ENCODE peak calls at places on chromosomes 12 and 14, in eight cellular contexts. One of them, this sample, is unnamed.

GRCh38 chr14:69504775-69505174 is 20.2 kb downstream of the PLEKHD1 start:
- DNase-seq in lower lobe of right lung: no peak
- DNase-seq in WERI-Rb-1: no peak
- DNase-seq in mesenteric fat pad: no peak
- DNase-seq in NCI-H524 treated with DMSO at 0.1 percent for 48 hours: no peak
- DNase-seq in GM20000: no peak
- DNase-seq in sciatic nerve: no peak
- DNase-seq in stimulated activated effector memory CD8-positive, alpha-beta T cell treated with anti-CD3 and anti-CD28 coated beads, Interleukin-12 subunit alpha, Interleukin-12 subunit beta, amount 100 ng/mL, for 72 hours: no peak
- DNase-seq in this sample: no peak

GRCh38 chr14:99047436-99048110 is 224.4 kb downstream of the BCL11B start:
- DNase-seq in lower lobe of right lung: no peak
- DNase-seq in WERI-Rb-1: no peak
- DNase-seq in mesenteric fat pad: peak
- DNase-seq in NCI-H524 treated with DMSO at 0.1 percent for 48 hours: no peak
- DNase-seq in GM20000: no peak
- DNase-seq in sciatic nerve: peak
- DNase-seq in stimulated activated effector memory CD8-positive, alpha-beta T cell treated with anti-CD3 and anti-CD28 coated beads, Interleukin-12 subunit alpha, Interleukin-12 subunit beta, amount 100 ng/mL, for 72 hours: no peak
- DNase-seq in this sample: no peak

GRCh38 chr12:116065561-116065960 is 211.9 kb downstream of the MED13L start:
- DNase-seq in lower lobe of right lung: no peak
- DNase-seq in WERI-Rb-1: no peak
- DNase-seq in mesenteric fat pad: no peak
- DNase-seq in NCI-H524 treated with DMSO at 0.1 percent for 48 hours: no peak
- DNase-seq in GM20000: no peak
- DNase-seq in sciatic nerve: no peak
- DNase-seq in stimulated activated effector memory CD8-positive, alpha-beta T cell treated with anti-CD3 and anti-CD28 coated beads, Interleukin-12 subunit alpha, Interleukin-12 subunit beta, amount 100 ng/mL, for 72 hours: no peak
- DNase-seq in this sample: no peak

GRCh38 chr12:86727151-86727550 is 471.0 kb upstream of the MGAT4C start:
- DNase-seq in lower lobe of right lung: no peak
- DNase-seq in WERI-Rb-1: no peak
- DNase-seq in mesenteric fat pad: no peak
- DNase-seq in NCI-H524 treated with DMSO at 0.1 percent for 48 hours: no peak
- DNase-seq in GM20000: no peak
- DNase-seq in sciatic nerve: no peak
- DNase-seq in stimulated activated effector memory CD8-positive, alpha-beta T cell treated with anti-CD3 and anti-CD28 coated beads, Interleukin-12 subunit alpha, Interleukin-12 subunit beta, amount 100 ng/mL, for 72 hours: no peak
- DNase-seq in this sample: no peak

GRCh38 chr12:117778656-117779055 is 190.1 kb downstream of the KSR2 start:
- DNase-seq in lower lobe of right lung: no peak
- DNase-seq in WERI-Rb-1: no peak
- DNase-seq in mesenteric fat pad: no peak
- DNase-seq in NCI-H524 treated with DMSO at 0.1 percent for 48 hours: no peak
- DNase-seq in GM20000: no peak
- DNase-seq in sciatic nerve: no peak
- DNase-seq in stimulated activated effector memory CD8-positive, alpha-beta T cell treated with anti-CD3 and anti-CD28 coated beads, Interleukin-12 subunit alpha, Interleukin-12 subunit beta, amount 100 ng/mL, for 72 hours: no peak
- DNase-seq in this sample: no peak

GRCh38 chr14:61102549-61103466 is 121.8 kb downstream of the SLC38A6 start:
- DNase-seq in lower lobe of right lung: no peak
- DNase-seq in WERI-Rb-1: no peak
- DNase-seq in mesenteric fat pad: no peak
- DNase-seq in NCI-H524 treated with DMSO at 0.1 percent for 48 hours: no peak
- DNase-seq in GM20000: no peak
- DNase-seq in sciatic nerve: no peak
- DNase-seq in stimulated activated effector memory CD8-positive, alpha-beta T cell treated with anti-CD3 and anti-CD28 coated beads, Interleukin-12 subunit alpha, Interleukin-12 subunit beta, amount 100 ng/mL, for 72 hours: no peak
- DNase-seq in this sample: no peak

GRCh38 chr12:80643961-80644360 is 63.5 kb upstream of the MYF6 start:
- DNase-seq in lower lobe of right lung: no peak
- DNase-seq in WERI-Rb-1: no peak
- DNase-seq in mesenteric fat pad: no peak
- DNase-seq in NCI-H524 treated with DMSO at 0.1 percent for 48 hours: no peak
- DNase-seq in GM20000: no peak
- DNase-seq in sciatic nerve: no peak
- DNase-seq in stimulated activated effector memory CD8-positive, alpha-beta T cell treated with anti-CD3 and anti-CD28 coated beads, Interleukin-12 subunit alpha, Interleukin-12 subunit beta, amount 100 ng/mL, for 72 hours: no peak
- DNase-seq in this sample: no peak

GRCh38 chr14:95250126-95250824 is 69.4 kb downstream of the CLMN start:
- DNase-seq in lower lobe of right lung: no peak
- DNase-seq in WERI-Rb-1: no peak
- DNase-seq in mesenteric fat pad: no peak
- DNase-seq in NCI-H524 treated with DMSO at 0.1 percent for 48 hours: no peak
- DNase-seq in GM20000: no peak
- DNase-seq in sciatic nerve: no peak
- DNase-seq in stimulated activated effector memory CD8-positive, alpha-beta T cell treated with anti-CD3 and anti-CD28 coated beads, Interleukin-12 subunit alpha, Interleukin-12 subunit beta, amount 100 ng/mL, for 72 hours: no peak
- DNase-seq in this sample: no peak

GRCh38 chr12:64124511-64125197 is 97.4 kb downstream of the KICS2 start:
- DNase-seq in lower lobe of right lung: no peak
- DNase-seq in WERI-Rb-1: no peak
- DNase-seq in mesenteric fat pad: no peak
- DNase-seq in NCI-H524 treated with DMSO at 0.1 percent for 48 hours: no peak
- DNase-seq in GM20000: no peak
- DNase-seq in sciatic nerve: no peak
- DNase-seq in stimulated activated effector memory CD8-positive, alpha-beta T cell treated with anti-CD3 and anti-CD28 coated beads, Interleukin-12 subunit alpha, Interleukin-12 subunit beta, amount 100 ng/mL, for 72 hours: no peak
- DNase-seq in this sample: no peak

GRCh38 chr12:130832561-130833209 is 6.4 kb downstream of the STX2 start:
- DNase-seq in lower lobe of right lung: no peak
- DNase-seq in WERI-Rb-1: peak
- DNase-seq in mesenteric fat pad: no peak
- DNase-seq in NCI-H524 treated with DMSO at 0.1 percent for 48 hours: no peak
- DNase-seq in GM20000: no peak
- DNase-seq in sciatic nerve: no peak
- DNase-seq in stimulated activated effector memory CD8-positive, alpha-beta T cell treated with anti-CD3 and anti-CD28 coated beads, Interleukin-12 subunit alpha, Interleukin-12 subunit beta, amount 100 ng/mL, for 72 hours: no peak
- DNase-seq in this sample: no peak

GRCh38 chr14:93219103-93219726 is 12.2 kb downstream of the UBR7 start:
- DNase-seq in lower lobe of right lung: no peak
- DNase-seq in WERI-Rb-1: peak
- DNase-seq in mesenteric fat pad: no peak
- DNase-seq in NCI-H524 treated with DMSO at 0.1 percent for 48 hours: peak
- DNase-seq in GM20000: peak
- DNase-seq in sciatic nerve: no peak
- DNase-seq in stimulated activated effector memory CD8-positive, alpha-beta T cell treated with anti-CD3 and anti-CD28 coated beads, Interleukin-12 subunit alpha, Interleukin-12 subunit beta, amount 100 ng/mL, for 72 hours: no peak
- DNase-seq in this sample: no peak

GRCh38 chr14:31937730-31938346 is 139.3 kb upstream of the ARHGAP5 start:
- DNase-seq in lower lobe of right lung: no peak
- DNase-seq in WERI-Rb-1: no peak
- DNase-seq in mesenteric fat pad: no peak
- DNase-seq in NCI-H524 treated with DMSO at 0.1 percent for 48 hours: no peak
- DNase-seq in GM20000: peak
- DNase-seq in sciatic nerve: peak
- DNase-seq in stimulated activated effector memory CD8-positive, alpha-beta T cell treated with anti-CD3 and anti-CD28 coated beads, Interleukin-12 subunit alpha, Interleukin-12 subunit beta, amount 100 ng/mL, for 72 hours: peak
- DNase-seq in this sample: no peak

GRCh38 chr12:105451211-105451610 is 120.7 kb downstream of the C12orf75 start:
- DNase-seq in lower lobe of right lung: no peak
- DNase-seq in WERI-Rb-1: no peak
- DNase-seq in mesenteric fat pad: no peak
- DNase-seq in NCI-H524 treated with DMSO at 0.1 percent for 48 hours: no peak
- DNase-seq in GM20000: no peak
- DNase-seq in sciatic nerve: no peak
- DNase-seq in stimulated activated effector memory CD8-positive, alpha-beta T cell treated with anti-CD3 and anti-CD28 coated beads, Interleukin-12 subunit alpha, Interleukin-12 subunit beta, amount 100 ng/mL, for 72 hours: no peak
- DNase-seq in this sample: no peak

GRCh38 chr12:2179953-2180736 is 127.4 kb downstream of the CACNA1C start:
- DNase-seq in lower lobe of right lung: no peak
- DNase-seq in WERI-Rb-1: no peak
- DNase-seq in mesenteric fat pad: peak
- DNase-seq in NCI-H524 treated with DMSO at 0.1 percent for 48 hours: no peak
- DNase-seq in GM20000: no peak
- DNase-seq in sciatic nerve: no peak
- DNase-seq in stimulated activated effector memory CD8-positive, alpha-beta T cell treated with anti-CD3 and anti-CD28 coated beads, Interleukin-12 subunit alpha, Interleukin-12 subunit beta, amount 100 ng/mL, for 72 hours: no peak
- DNase-seq in this sample: no peak

GRCh38 chr14:73467800-73468199 is 9.5 kb upstream of the NUMB start:
- DNase-seq in lower lobe of right lung: no peak
- DNase-seq in WERI-Rb-1: no peak
- DNase-seq in mesenteric fat pad: no peak
- DNase-seq in NCI-H524 treated with DMSO at 0.1 percent for 48 hours: no peak
- DNase-seq in GM20000: peak
- DNase-seq in sciatic nerve: no peak
- DNase-seq in stimulated activated effector memory CD8-positive, alpha-beta T cell treated with anti-CD3 and anti-CD28 coated beads, Interleukin-12 subunit alpha, Interleukin-12 subunit beta, amount 100 ng/mL, for 72 hours: peak
- DNase-seq in this sample: no peak

GRCh38 chr12:47813491-47814196 is 6.1 kb downstream of the HDAC7 start:
- DNase-seq in lower lobe of right lung: no peak
- DNase-seq in WERI-Rb-1: no peak
- DNase-seq in mesenteric fat pad: no peak
- DNase-seq in NCI-H524 treated with DMSO at 0.1 percent for 48 hours: no peak
- DNase-seq in GM20000: peak
- DNase-seq in sciatic nerve: no peak
- DNase-seq in stimulated activated effector memory CD8-positive, alpha-beta T cell treated with anti-CD3 and anti-CD28 coated beads, Interleukin-12 subunit alpha, Interleukin-12 subunit beta, amount 100 ng/mL, for 72 hours: peak
- DNase-seq in this sample: no peak

GRCh38 chr14:72618424-72618823 is 275.5 kb downstream of the DPF3 start:
- DNase-seq in lower lobe of right lung: no peak
- DNase-seq in WERI-Rb-1: no peak
- DNase-seq in mesenteric fat pad: no peak
- DNase-seq in NCI-H524 treated with DMSO at 0.1 percent for 48 hours: no peak
- DNase-seq in GM20000: no peak
- DNase-seq in sciatic nerve: no peak
- DNase-seq in stimulated activated effector memory CD8-positive, alpha-beta T cell treated with anti-CD3 and anti-CD28 coated beads, Interleukin-12 subunit alpha, Interleukin-12 subunit beta, amount 100 ng/mL, for 72 hours: no peak
- DNase-seq in this sample: no peak

GRCh38 chr12:77847060-77847541 is 16.4 kb downstream of the NAV3 start:
- DNase-seq in lower lobe of right lung: no peak
- DNase-seq in WERI-Rb-1: no peak
- DNase-seq in mesenteric fat pad: no peak
- DNase-seq in NCI-H524 treated with DMSO at 0.1 percent for 48 hours: no peak
- DNase-seq in GM20000: peak
- DNase-seq in sciatic nerve: no peak
- DNase-seq in stimulated activated effector memory CD8-positive, alpha-beta T cell treated with anti-CD3 and anti-CD28 coated beads, Interleukin-12 subunit alpha, Interleukin-12 subunit beta, amount 100 ng/mL, for 72 hours: no peak
- DNase-seq in this sample: no peak

GRCh38 chr14:95645016-95645996 is 40.9 kb upstream of the TCL1B start:
- DNase-seq in lower lobe of right lung: no peak
- DNase-seq in WERI-Rb-1: no peak
- DNase-seq in mesenteric fat pad: no peak
- DNase-seq in NCI-H524 treated with DMSO at 0.1 percent for 48 hours: no peak
- DNase-seq in GM20000: no peak
- DNase-seq in sciatic nerve: no peak
- DNase-seq in stimulated activated effector memory CD8-positive, alpha-beta T cell treated with anti-CD3 and anti-CD28 coated beads, Interleukin-12 subunit alpha, Interleukin-12 subunit beta, amount 100 ng/mL, for 72 hours: no peak
- DNase-seq in this sample: no peak

GRCh38 chr14:21317433-21317832 is 37.5 kb downstream of the RPGRIP1 start:
- DNase-seq in lower lobe of right lung: no peak
- DNase-seq in WERI-Rb-1: no peak
- DNase-seq in mesenteric fat pad: no peak
- DNase-seq in NCI-H524 treated with DMSO at 0.1 percent for 48 hours: no peak
- DNase-seq in GM20000: peak
- DNase-seq in sciatic nerve: no peak
- DNase-seq in stimulated activated effector memory CD8-positive, alpha-beta T cell treated with anti-CD3 and anti-CD28 coated beads, Interleukin-12 subunit alpha, Interleukin-12 subunit beta, amount 100 ng/mL, for 72 hours: no peak
- DNase-seq in this sample: no peak

GRCh38 chr14:53772936-53773335 is 183.7 kb downstream of the BMP4 start:
- DNase-seq in lower lobe of right lung: no peak
- DNase-seq in WERI-Rb-1: no peak
- DNase-seq in mesenteric fat pad: no peak
- DNase-seq in NCI-H524 treated with DMSO at 0.1 percent for 48 hours: no peak
- DNase-seq in GM20000: no peak
- DNase-seq in sciatic nerve: no peak
- DNase-seq in stimulated activated effector memory CD8-positive, alpha-beta T cell treated with anti-CD3 and anti-CD28 coated beads, Interleukin-12 subunit alpha, Interleukin-12 subunit beta, amount 100 ng/mL, for 72 hours: no peak
- DNase-seq in this sample: no peak

GRCh38 chr12:7832059-7832696 is 40.5 kb downstream of the SLC2A14 start:
- DNase-seq in lower lobe of right lung: no peak
- DNase-seq in WERI-Rb-1: peak
- DNase-seq in mesenteric fat pad: peak
- DNase-seq in NCI-H524 treated with DMSO at 0.1 percent for 48 hours: no peak
- DNase-seq in GM20000: peak
- DNase-seq in sciatic nerve: no peak
- DNase-seq in stimulated activated effector memory CD8-positive, alpha-beta T cell treated with anti-CD3 and anti-CD28 coated beads, Interleukin-12 subunit alpha, Interleukin-12 subunit beta, amount 100 ng/mL, for 72 hours: no peak
- DNase-seq in this sample: no peak

GRCh38 chr12:52530905-52531304 is 10.7 kb upstream of the KRT5 start:
- DNase-seq in lower lobe of right lung: no peak
- DNase-seq in WERI-Rb-1: no peak
- DNase-seq in mesenteric fat pad: peak
- DNase-seq in NCI-H524 treated with DMSO at 0.1 percent for 48 hours: no peak
- DNase-seq in GM20000: no peak
- DNase-seq in sciatic nerve: no peak
- DNase-seq in stimulated activated effector memory CD8-positive, alpha-beta T cell treated with anti-CD3 and anti-CD28 coated beads, Interleukin-12 subunit alpha, Interleukin-12 subunit beta, amount 100 ng/mL, for 72 hours: no peak
- DNase-seq in this sample: no peak

GRCh38 chr12:131642101-131642540 is 68.8 kb upstream of the SFSWAP start:
- DNase-seq in lower lobe of right lung: no peak
- DNase-seq in WERI-Rb-1: peak
- DNase-seq in mesenteric fat pad: peak
- DNase-seq in NCI-H524 treated with DMSO at 0.1 percent for 48 hours: no peak
- DNase-seq in GM20000: no peak
- DNase-seq in sciatic nerve: no peak
- DNase-seq in stimulated activated effector memory CD8-positive, alpha-beta T cell treated with anti-CD3 and anti-CD28 coated beads, Interleukin-12 subunit alpha, Interleukin-12 subunit beta, amount 100 ng/mL, for 72 hours: no peak
- DNase-seq in this sample: no peak

GRCh38 chr14:55416866-55417265 is 5.2 kb upstream of the ATG14 start:
- DNase-seq in lower lobe of right lung: no peak
- DNase-seq in WERI-Rb-1: peak
- DNase-seq in mesenteric fat pad: no peak
- DNase-seq in NCI-H524 treated with DMSO at 0.1 percent for 48 hours: no peak
- DNase-seq in GM20000: no peak
- DNase-seq in sciatic nerve: no peak
- DNase-seq in stimulated activated effector memory CD8-positive, alpha-beta T cell treated with anti-CD3 and anti-CD28 coated beads, Interleukin-12 subunit alpha, Interleukin-12 subunit beta, amount 100 ng/mL, for 72 hours: no peak
- DNase-seq in this sample: no peak

GRCh38 chr14:101875726-101876268 is 88.6 kb upstream of the DYNC1H1 start:
- DNase-seq in lower lobe of right lung: no peak
- DNase-seq in WERI-Rb-1: no peak
- DNase-seq in mesenteric fat pad: no peak
- DNase-seq in NCI-H524 treated with DMSO at 0.1 percent for 48 hours: no peak
- DNase-seq in GM20000: no peak
- DNase-seq in sciatic nerve: no peak
- DNase-seq in stimulated activated effector memory CD8-positive, alpha-beta T cell treated with anti-CD3 and anti-CD28 coated beads, Interleukin-12 subunit alpha, Interleukin-12 subunit beta, amount 100 ng/mL, for 72 hours: no peak
- DNase-seq in this sample: no peak

GRCh38 chr14:69615471-69616407 is 4.3 kb downstream of the SUSD6 start:
- DNase-seq in lower lobe of right lung: no peak
- DNase-seq in WERI-Rb-1: no peak
- DNase-seq in mesenteric fat pad: no peak
- DNase-seq in NCI-H524 treated with DMSO at 0.1 percent for 48 hours: peak
- DNase-seq in GM20000: peak
- DNase-seq in sciatic nerve: peak
- DNase-seq in stimulated activated effector memory CD8-positive, alpha-beta T cell treated with anti-CD3 and anti-CD28 coated beads, Interleukin-12 subunit alpha, Interleukin-12 subunit beta, amount 100 ng/mL, for 72 hours: no peak
- DNase-seq in this sample: no peak

GRCh38 chr12:127628655-127629054 is 638.3 kb upstream of the TMEM132C start:
- DNase-seq in lower lobe of right lung: no peak
- DNase-seq in WERI-Rb-1: no peak
- DNase-seq in mesenteric fat pad: no peak
- DNase-seq in NCI-H524 treated with DMSO at 0.1 percent for 48 hours: no peak
- DNase-seq in GM20000: no peak
- DNase-seq in sciatic nerve: no peak
- DNase-seq in stimulated activated effector memory CD8-positive, alpha-beta T cell treated with anti-CD3 and anti-CD28 coated beads, Interleukin-12 subunit alpha, Interleukin-12 subunit beta, amount 100 ng/mL, for 72 hours: no peak
- DNase-seq in this sample: no peak

GRCh38 chr14:29028973-29029582 is 262.5 kb downstream of the FOXG1 start:
- DNase-seq in lower lobe of right lung: no peak
- DNase-seq in WERI-Rb-1: no peak
- DNase-seq in mesenteric fat pad: no peak
- DNase-seq in NCI-H524 treated with DMSO at 0.1 percent for 48 hours: no peak
- DNase-seq in GM20000: no peak
- DNase-seq in sciatic nerve: no peak
- DNase-seq in stimulated activated effector memory CD8-positive, alpha-beta T cell treated with anti-CD3 and anti-CD28 coated beads, Interleukin-12 subunit alpha, Interleukin-12 subunit beta, amount 100 ng/mL, for 72 hours: no peak
- DNase-seq in this sample: no peak

GRCh38 chr14:100871234-100872186 is 32.0 kb downstream of the RTL1 start:
- DNase-seq in lower lobe of right lung: peak
- DNase-seq in WERI-Rb-1: no peak
- DNase-seq in mesenteric fat pad: peak
- DNase-seq in NCI-H524 treated with DMSO at 0.1 percent for 48 hours: no peak
- DNase-seq in GM20000: no peak
- DNase-seq in sciatic nerve: peak
- DNase-seq in stimulated activated effector memory CD8-positive, alpha-beta T cell treated with anti-CD3 and anti-CD28 coated beads, Interleukin-12 subunit alpha, Interleukin-12 subunit beta, amount 100 ng/mL, for 72 hours: no peak
- DNase-seq in this sample: no peak

GRCh38 chr14:87712386-87713113 is 280.4 kb downstream of the GALC start:
- DNase-seq in lower lobe of right lung: no peak
- DNase-seq in WERI-Rb-1: peak
- DNase-seq in mesenteric fat pad: no peak
- DNase-seq in NCI-H524 treated with DMSO at 0.1 percent for 48 hours: peak
- DNase-seq in GM20000: no peak
- DNase-seq in sciatic nerve: no peak
- DNase-seq in stimulated activated effector memory CD8-positive, alpha-beta T cell treated with anti-CD3 and anti-CD28 coated beads, Interleukin-12 subunit alpha, Interleukin-12 subunit beta, amount 100 ng/mL, for 72 hours: no peak
- DNase-seq in this sample: no peak

GRCh38 chr12:99311373-99311772 is 336.2 kb upstream of the GARIN6 start:
- DNase-seq in lower lobe of right lung: no peak
- DNase-seq in WERI-Rb-1: no peak
- DNase-seq in mesenteric fat pad: no peak
- DNase-seq in NCI-H524 treated with DMSO at 0.1 percent for 48 hours: no peak
- DNase-seq in GM20000: no peak
- DNase-seq in sciatic nerve: no peak
- DNase-seq in stimulated activated effector memory CD8-positive, alpha-beta T cell treated with anti-CD3 and anti-CD28 coated beads, Interleukin-12 subunit alpha, Interleukin-12 subunit beta, amount 100 ng/mL, for 72 hours: no peak
- DNase-seq in this sample: no peak

GRCh38 chr12:50971946-50972345 is 19.6 kb downstream of the HIGD1C start:
- DNase-seq in lower lobe of right lung: no peak
- DNase-seq in WERI-Rb-1: no peak
- DNase-seq in mesenteric fat pad: no peak
- DNase-seq in NCI-H524 treated with DMSO at 0.1 percent for 48 hours: no peak
- DNase-seq in GM20000: no peak
- DNase-seq in sciatic nerve: no peak
- DNase-seq in stimulated activated effector memory CD8-positive, alpha-beta T cell treated with anti-CD3 and anti-CD28 coated beads, Interleukin-12 subunit alpha, Interleukin-12 subunit beta, amount 100 ng/mL, for 72 hours: no peak
- DNase-seq in this sample: no peak

GRCh38 chr14:102949801-102950451 is 27.5 kb downstream of the AMN start:
- DNase-seq in lower lobe of right lung: no peak
- DNase-seq in WERI-Rb-1: no peak
- DNase-seq in mesenteric fat pad: no peak
- DNase-seq in NCI-H524 treated with DMSO at 0.1 percent for 48 hours: no peak
- DNase-seq in GM20000: no peak
- DNase-seq in sciatic nerve: no peak
- DNase-seq in stimulated activated effector memory CD8-positive, alpha-beta T cell treated with anti-CD3 and anti-CD28 coated beads, Interleukin-12 subunit alpha, Interleukin-12 subunit beta, amount 100 ng/mL, for 72 hours: no peak
- DNase-seq in this sample: no peak

This sample was measured in mesothelial cell of epicardium.